ENCODE peak calls at places on chromosomes 6 and 20, in eight cellular contexts. W is fibroblast of the conjunctiva; I is T-helper 17 cell; N is psoas muscle; S is activated naive CD8-positive, alpha-beta T cell treated with anti-CD3 and anti-CD28 coated beads, Interleukin-2, amount 50 U/mL, for 24 hours; F is activated T-helper 1 cell treated with anti-CD3 and anti-CD28 coated beads, Interleukin-2, amount 50 U/mL, for 16 hours; X is astrocyte of the hippocampus; B is NCI-H1436. P is an unnamed sample.

GRCh38 chr6:63584125-63584514 is 11.8 kb downstream of the LOC128125822 start:
- DNase-seq in F (no peak), B (no peak), X (no peak), N (no peak), I (no peak), S (no peak), W (no peak), P (no peak)

GRCh38 chr20:54172532-54172855 is 1.3 kb downstream of the CYP24A1 start:
- DNase-seq in S (no peak), F (no peak), X (no peak), W (no peak), N (no peak), B (no peak), I (no peak), P (no peak)

GRCh38 chr6:111503660-111504059 is 20.6 kb upstream of the REV3L start:
- DNase-seq in N (no peak), F (no peak), X (no peak), S (no peak), B (peak), I (no peak), W (no peak), P (no peak)

GRCh38 chr6:119110601-119111548 is 32.4 kb upstream of the FAM184A start:
- DNase-seq in S (peak), X (peak), B (peak), N (no peak), F (no peak), I (no peak), W (peak), P (no peak)

GRCh38 chr20:34199183-34199582 is 42.0 kb upstream of the ASIP start:
- DNase-seq in F (no peak), N (no peak), W (no peak), B (no peak), I (no peak), X (no peak), S (no peak), P (no peak)

GRCh38 chr6:143205983-143206382 is 145.3 kb downstream of the AIG1 start:
- DNase-seq in F (no peak), I (no peak), X (peak), S (no peak), W (no peak), B (no peak), N (no peak), P (no peak)

GRCh38 chr6:4647414-4648365 is 128.5 kb upstream of the CDYL start:
- DNase-seq in W (no peak), S (peak), X (peak), B (peak), I (no peak), F (no peak), N (peak), P (peak)

GRCh38 chr6:166266336-166266735 is 41.9 kb downstream of the PRR18 start:
- DNase-seq in W (no peak), B (no peak), S (no peak), X (no peak), F (no peak), I (no peak), N (no peak), P (no peak)

GRCh38 chr20:59884494-59884893 is 48.9 kb downstream of the SYCP2 start:
- DNase-seq in X (no peak), W (no peak), I (no peak), B (no peak), F (no peak), S (no peak), N (no peak), P (no peak)

GRCh38 chr6:1552296-1552761 is 57.4 kb upstream of the FOXC1 start:
- DNase-seq in X (peak), W (peak), I (no peak), F (no peak), S (no peak), N (no peak), B (no peak), P (no peak)

GRCh38 chr20:62651285-62652021 is 9.2 kb downstream of the SLCO4A1 start:
- DNase-seq in N (peak), F (peak), B (no peak), S (peak), I (peak), W (no peak), X (no peak), P (no peak)

GRCh38 chr6:7991536-7991935 is 72.7 kb downstream of the BLOC1S5 start:
- DNase-seq in F (no peak), S (no peak), I (no peak), N (no peak), W (no peak), X (no peak), B (no peak), P (no peak)

GRCh38 chr6:105805581-105806023 is 280.5 kb upstream of the PRDM1 start:
- DNase-seq in W (no peak), B (no peak), X (no peak), F (no peak), S (no peak), N (no peak), I (no peak), P (no peak)

GRCh38 chr6:26366504-26366903 is 1.5 kb downstream of the BTN3A2 start:
- DNase-seq in I (no peak), X (no peak), N (no peak), B (no peak), S (no peak), W (no peak), F (no peak), P (no peak)

GRCh38 chr6:159398633-159399032 is 229.4 kb downstream of the FNDC1 start:
- DNase-seq in I (no peak), W (no peak), B (no peak), F (no peak), N (no peak), X (no peak), S (no peak), P (no peak)

GRCh38 chr6:119182404-119182803 is 103.9 kb upstream of the FAM184A start:
- DNase-seq in X (no peak), I (no peak), W (no peak), N (no peak), F (no peak), B (no peak), S (no peak), P (no peak)

GRCh38 chr20:57114290-57115005 is 152.0 kb downstream of the BMP7 start:
- DNase-seq in B (no peak), S (no peak), F (no peak), W (no peak), N (no peak), I (no peak), X (no peak), P (no peak)

GRCh38 chr6:121971886-121972285 is 427.6 kb upstream of the HSF2 start:
- DNase-seq in S (no peak), W (no peak), I (no peak), N (no peak), B (no peak), X (peak), F (no peak), P (no peak)

GRCh38 chr20:61310954-61311353 is 58.9 kb downstream of the CDH4 start:
- DNase-seq in X (no peak), B (no peak), F (no peak), N (no peak), I (no peak), S (no peak), W (no peak), P (no peak)

GRCh38 chr6:37409501-37409900 is 23.5 kb upstream of the CMTR1 start:
- DNase-seq in F (no peak), N (no peak), B (no peak), W (no peak), X (no peak), S (no peak), I (no peak), P (no peak)

GRCh38 chr6:16966821-16967817 is 134.7 kb upstream of the STMND1 start:
- DNase-seq in I (no peak), F (no peak), S (no peak), X (peak), N (no peak), W (no peak), B (no peak), P (no peak)

GRCh38 chr20:62320581-62321354 is 18.0 kb downstream of the ADRM1 start:
- DNase-seq in I (no peak), S (peak), W (no peak), B (no peak), N (peak), F (no peak), X (no peak), P (no peak)

GRCh38 chr20:22757424-22758189 is 173.2 kb upstream of the FOXA2 start:
- DNase-seq in F (no peak), B (no peak), I (no peak), S (no peak), X (no peak), W (no peak), N (no peak), P (no peak)

GRCh38 chr6:153842491-153842890 is 196.5 kb upstream of the OPRM1 start:
- DNase-seq in I (no peak), N (no peak), B (no peak), X (no peak), F (no peak), S (no peak), W (no peak), P (no peak)

GRCh38 chr6:2793491-2794151 is 28.4 kb downstream of the WRNIP1 start:
- DNase-seq in N (no peak), W (no peak), S (peak), B (no peak), F (no peak), I (no peak), X (no peak), P (no peak)

P was measured in AG09309.